ENCODE peak calls at places on chromosomes 16 and 17, in five cellular contexts. D is substantia nigra, K is GM12865, P is A549, T is HEK293T. R is an unnamed sample.
A peak's percentile ranks its signal among the peaks of the same experiment; 100 is the strongest.

GRCh38 chr17:29176500-29177351 is 3.5 kb downstream of the MYO18A start:
- DNase-seq in D (no peak), K (peak; percentile 83), P (peak; percentile 70), T (peak; percentile 48), R (no peak)

GRCh38 chr16:15874745-15875314 is 13.6 kb downstream of the CEP20 start:
- DNase-seq in D (no peak), K (peak; percentile 30), P (peak; percentile 80), T (peak; percentile 60), R (peak; percentile 66)

GRCh38 chr17:32801641-32802040 is 75.3 kb downstream of the MYO1D start:
- DNase-seq in D (no peak), K (no peak), P (no peak), T (no peak), R (no peak)

GRCh38 chr16:85202051-85202601 is 89.9 kb upstream of the CIBAR2 start:
- DNase-seq in D (no peak), K (no peak), P (no peak), T (no peak), R (no peak)

GRCh38 chr16:68662035-68662434 is 16.9 kb downstream of the CDH3 start:
- DNase-seq in D (no peak), K (no peak), P (no peak), T (no peak), R (no peak)

GRCh38 chr17:77778636-77779524 is 179.6 kb upstream of the TNRC6C start:
- DNase-seq in D (peak; percentile 38), K (no peak), P (no peak), T (no peak), R (no peak)

GRCh38 chr17:4560837-4561241 is 462 bp upstream of the GGT6 start:
- DNase-seq in D (no peak), K (no peak), P (no peak), T (no peak), R (no peak)

GRCh38 chr17:58352843-58353719 is 1.1 kb upstream of the SUPT4H1 start:
- DNase-seq in D (no peak), K (peak; percentile 72), P (no peak), T (peak; percentile 56), R (no peak)

GRCh38 chr17:82225368-82226029 is 3.3 kb upstream of the SLC16A3 start:
- DNase-seq in D (no peak), K (no peak), P (no peak), T (no peak), R (no peak)

GRCh38 chr16:11799509-11800384 is 2.7 kb upstream of the ZC3H7A start:
- DNase-seq in D (no peak), K (peak; percentile 68), P (no peak), T (no peak), R (no peak)

GRCh38 chr17:75277664-75278071 is 6.6 kb upstream of the MIF4GD start:
- DNase-seq in D (no peak), K (no peak), P (no peak), T (no peak), R (no peak)